ENCODE peak calls at places on chromosomes 1 and 21, in nine cellular contexts. Z, H, P, S, W, Q, L, R and Y are unnamed samples.

GRCh38 chr1:184033711-184034167 is 3.8 kb downstream of the COLGALT2 start:
- DNase-seq in Z (peak; percentile 56), H (no peak), P (no peak), S (no peak), W (peak; percentile 37), Q (no peak), L (no peak), R (no peak), Y (no peak)

GRCh38 chr21:38837806-38838461 is 32.2 kb downstream of the ETS2 start:
- DNase-seq in Z (no peak), H (no peak), P (no peak), S (no peak), W (no peak), Q (no peak), L (no peak), R (no peak), Y (no peak)

GRCh38 chr21:45332981-45333582 is 45.4 kb upstream of the POFUT2 start:
- DNase-seq in Z (no peak), H (no peak), P (no peak), S (no peak), W (no peak), Q (no peak), L (peak; percentile 33), R (peak; percentile 46), Y (peak; percentile 46)

GRCh38 chr21:41183575-41183974 is 15.6 kb downstream of the BACE2 start:
- DNase-seq in Z (peak; percentile 13), H (no peak), P (no peak), S (no peak), W (no peak), Q (no peak), L (no peak), R (no peak), Y (no peak)

GRCh38 chr21:16509466-16509865 is 779.7 kb downstream of the USP25 start:
- DNase-seq in Z (peak; percentile 74), H (no peak), P (no peak), S (no peak), W (peak; percentile 96), Q (no peak), L (no peak), R (no peak), Y (no peak)

GRCh38 chr1:53327183-53327941 is 508 bp downstream of the LRP8 start:
- DNase-seq in Z (peak; percentile 17), H (no peak), P (peak; percentile 78), S (peak; percentile 44), W (peak; percentile 21), Q (peak; percentile 63), L (peak; percentile 76), R (peak; percentile 65), Y (peak; percentile 49)

GRCh38 chr1:236853916-236854601 is 59.0 kb downstream of the MTR start:
- DNase-seq in Z (peak; percentile 24), H (no peak), P (no peak), S (no peak), W (no peak), Q (no peak), L (no peak), R (no peak), Y (no peak)

GRCh38 chr21:45403825-45404725 is 890 bp upstream of the COL18A1 start:
- DNase-seq in Z (peak; percentile 55), H (no peak), P (no peak), S (no peak), W (peak; percentile 58), Q (peak; percentile 48), L (no peak), R (peak; percentile 47), Y (no peak)

GRCh38 chr1:242629396-242629795 is 104.9 kb upstream of the PLD5 start:
- DNase-seq in Z (no peak), H (no peak), P (no peak), S (no peak), W (peak; percentile 53), Q (no peak), L (no peak), R (no peak), Y (no peak)

GRCh38 chr1:41779350-41779749 is 139.4 kb downstream of the HIVEP3 start:
- DNase-seq in Z (no peak), H (no peak), P (no peak), S (no peak), W (no peak), Q (no peak), L (no peak), R (no peak), Y (no peak)
- TF ChIP-seq CTCF in Z (peak; percentile 24), H (peak; percentile 32), P (peak; percentile 43), S (no peak), W (peak; percentile 19), Q (peak; percentile 21), L (no peak), R (no peak), Y (no peak)

DNA sequence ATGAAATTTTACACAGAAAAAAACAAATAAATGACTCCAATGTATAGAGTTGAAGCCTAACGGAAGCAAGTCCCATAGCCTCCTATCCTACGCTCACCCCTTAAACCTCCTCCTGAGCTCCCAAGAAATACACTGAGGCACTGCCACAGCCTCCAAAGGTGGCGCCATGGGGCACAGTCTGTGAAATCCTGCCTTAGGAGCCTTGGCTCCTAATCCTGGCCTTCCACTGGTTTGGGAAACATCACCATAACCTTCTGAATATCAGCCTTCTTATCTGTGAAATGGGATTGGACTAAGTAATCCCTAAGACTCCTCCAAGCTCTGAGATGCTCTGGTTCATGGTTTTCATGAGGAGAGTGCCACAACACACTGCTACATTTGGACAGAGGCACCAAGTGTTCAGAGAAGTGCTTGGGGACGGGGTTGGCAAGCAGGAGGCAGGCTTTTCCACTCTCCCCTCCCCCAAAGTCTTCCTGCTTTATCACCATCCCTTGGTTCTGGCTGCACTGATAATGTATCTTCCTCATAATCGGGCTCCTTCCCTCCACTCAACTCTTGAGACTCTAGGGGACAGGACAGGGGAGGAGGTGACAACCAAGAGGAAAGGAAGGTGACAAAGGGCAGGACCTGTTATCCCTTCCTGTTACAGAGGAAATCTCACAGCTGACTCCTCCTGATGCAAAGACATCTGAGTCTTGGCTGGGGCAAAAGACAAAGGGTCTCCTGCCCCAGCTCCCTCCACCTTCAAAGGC is 2.7 kb downstream of the SLAMF7 start:
- DNase-seq in Z (no peak), H (no peak), P (no peak), S (no peak), W (no peak), Q (no peak), L (no peak), R (no peak), Y (no peak)
- TF ChIP-seq CTCF in Z (no peak), H (no peak), P (peak; percentile 20), S (no peak), W (no peak), Q (no peak), L (no peak), R (no peak), Y (no peak)

DNA sequence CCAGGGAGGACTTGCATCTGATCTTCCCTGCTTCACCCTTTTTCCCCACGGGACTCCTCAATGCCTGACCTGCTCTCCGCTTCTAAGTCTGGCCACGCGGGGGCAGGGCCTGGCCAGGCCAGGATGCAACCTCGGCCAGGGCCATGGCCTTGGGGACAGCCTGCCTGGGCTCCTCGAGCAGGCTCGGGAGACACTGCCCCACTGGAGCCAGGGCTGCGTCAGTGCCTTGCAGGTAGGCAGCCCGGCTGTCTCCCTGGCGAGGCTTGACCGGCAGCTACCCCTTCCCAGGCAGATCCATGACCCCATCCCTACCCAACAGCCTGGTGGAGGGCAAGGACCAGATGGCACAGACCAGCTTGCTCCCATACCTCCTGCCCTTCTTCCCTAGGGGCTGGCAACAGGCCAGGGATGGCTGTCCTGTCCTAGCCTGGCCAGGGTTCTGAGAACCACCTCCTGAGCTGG is 2.7 kb upstream of the PRDM16 start:
- DNase-seq in Z (no peak), H (no peak), P (no peak), S (no peak), W (no peak), Q (peak; percentile 82), L (peak; percentile 88), R (peak; percentile 81), Y (peak; percentile 36)
- TF ChIP-seq CTCF in Z (no peak), H (peak; percentile 17), P (no peak), S (no peak), W (no peak), Q (peak; percentile 50), L (peak; percentile 55), R (peak; percentile 54), Y (no peak)

GRCh38 chr1:206634365-206635079 is 814 bp upstream of the DYRK3 start:
- DNase-seq in Z (peak; percentile 93), H (peak; percentile 96), P (peak; percentile 87), S (peak; percentile 73), W (peak; percentile 95), Q (peak; percentile 97), L (peak; percentile 96), R (peak; percentile 96), Y (peak; percentile 76)

GRCh38 chr1:206628916-206629315 is 6.4 kb upstream of the DYRK3 start:
- DNase-seq in Z (no peak), H (no peak), P (no peak), S (no peak), W (no peak), Q (no peak), L (no peak), R (no peak), Y (no peak)

GRCh38 chr1:206635080-206635982 is at the start of gene DYRK3:
- DNase-seq in Z (peak; percentile 88), H (peak; percentile 89), P (peak; percentile 94), S (peak; percentile 78), W (peak; percentile 91), Q (peak; percentile 96), L (peak; percentile 98), R (peak; percentile 97), Y (peak; percentile 88)

GRCh38 chr1:206633708-206634121 is 1.6 kb upstream of the DYRK3 start:
- DNase-seq in Z (peak; percentile 95), H (no peak), P (no peak), S (no peak), W (peak; percentile 99), Q (no peak), L (no peak), R (no peak), Y (no peak)

GRCh38 chr1:206631085-206631509 is 4.2 kb upstream of the DYRK3 start:
- DNase-seq in Z (peak; percentile 96), H (no peak), P (peak; percentile 92), S (no peak), W (peak; percentile 96), Q (peak; percentile 86), L (no peak), R (no peak), Y (no peak)
- TF ChIP-seq CTCF in Z (peak; percentile 65), H (peak; percentile 27), P (peak; percentile 87), S (no peak), W (peak; percentile 67), Q (peak; percentile 70), L (peak; percentile 52), R (peak; percentile 40), Y (peak; percentile 19)

DNA sequence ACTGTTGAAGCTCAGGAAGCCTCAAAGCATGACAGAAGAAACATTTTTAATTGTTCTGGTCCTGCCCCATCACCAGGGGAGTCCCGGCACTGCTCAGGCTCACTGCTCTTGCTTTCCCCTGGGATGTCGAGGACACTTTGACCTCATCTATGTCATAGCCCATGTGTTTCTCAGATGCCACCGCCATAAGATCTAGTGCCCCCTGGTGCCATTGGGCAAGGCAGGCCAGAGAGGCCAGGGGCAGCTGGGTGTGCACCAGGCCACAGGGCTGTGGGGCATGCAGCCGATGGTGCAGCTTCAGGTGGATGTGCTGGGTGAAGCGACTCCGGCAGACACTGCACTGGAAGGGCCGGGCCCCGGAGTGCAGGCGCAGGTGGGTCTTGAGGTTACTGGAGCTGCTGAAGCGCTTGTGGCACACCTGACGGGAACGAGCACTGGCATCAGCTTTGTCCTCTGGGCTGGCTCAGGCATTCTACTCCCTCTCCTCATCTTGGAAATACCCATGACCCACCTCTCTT is 7.7 kb upstream of the CRYBG2 start:
- DNase-seq in Z (no peak), H (no peak), P (no peak), S (no peak), W (no peak), Q (no peak), L (no peak), R (no peak), Y (no peak)
- TF ChIP-seq CTCF in Z (no peak), H (no peak), P (no peak), S (no peak), W (no peak), Q (no peak), L (no peak), R (no peak), Y (no peak)